ENCODE peak calls at places on chromosome 13, in four cellular contexts. One of them, this sample, is unnamed.

GRCh38 chr13:96379967-96380366 is 290.1 kb downstream of the HS6ST3 start:
- DNase-seq in PC-3: no peak
- DNase-seq in NT2/D1: no peak
- DNase-seq in brain microvascular endothelial cell: no peak
- DNase-seq in this sample: no peak

GRCh38 chr13:30984620-30985019 is 52.2 kb downstream of the TEX26 start:
- DNase-seq in NT2/D1: no peak
- DNase-seq in PC-3: no peak
- DNase-seq in brain microvascular endothelial cell: no peak
- DNase-seq in this sample: no peak

GRCh38 chr13:82356667-82357066 is 1525.6 kb downstream of the SLITRK1 start:
- DNase-seq in brain microvascular endothelial cell: no peak
- DNase-seq in PC-3: peak; percentile 21
- DNase-seq in NT2/D1: no peak
- DNase-seq in this sample: no peak

GRCh38 chr13:95154441-95154886 is 146.8 kb downstream of the ABCC4 start:
- DNase-seq in brain microvascular endothelial cell: peak; percentile 2
- DNase-seq in PC-3: peak; percentile 90
- DNase-seq in NT2/D1: no peak
- DNase-seq in this sample: no peak

GRCh38 chr13:89066868-89067466 is 1395.8 kb downstream of the SLITRK5 start:
- DNase-seq in brain microvascular endothelial cell: no peak
- DNase-seq in NT2/D1: peak; percentile 60
- DNase-seq in PC-3: peak; percentile 68
- DNase-seq in this sample: peak; percentile 40

GRCh38 chr13:90420683-90421082 is 926.8 kb upstream of the MIR17HG start:
- DNase-seq in brain microvascular endothelial cell: no peak
- DNase-seq in PC-3: peak; percentile 22
- DNase-seq in NT2/D1: no peak
- DNase-seq in this sample: no peak

GRCh38 chr13:44159633-44160279 is 213.9 kb upstream of the SERP2 start:
- DNase-seq in PC-3: peak; percentile 95
- DNase-seq in brain microvascular endothelial cell: no peak
- DNase-seq in NT2/D1: no peak
- DNase-seq in this sample: no peak

GRCh38 chr13:24040835-24041234 is 119.7 kb upstream of the SPATA13 start:
- DNase-seq in brain microvascular endothelial cell: no peak
- DNase-seq in NT2/D1: no peak
- DNase-seq in PC-3: no peak
- DNase-seq in this sample: no peak

GRCh38 chr13:105603283-105603682 is 932.2 kb downstream of the EFNB2 start:
- DNase-seq in NT2/D1: no peak
- DNase-seq in PC-3: no peak
- DNase-seq in brain microvascular endothelial cell: no peak
- DNase-seq in this sample: no peak

GRCh38 chr13:43611631-43612416 is 174.9 kb downstream of the ENOX1 start:
- DNase-seq in brain microvascular endothelial cell: no peak
- DNase-seq in PC-3: no peak
- DNase-seq in NT2/D1: no peak
- DNase-seq in this sample: no peak

GRCh38 chr13:24742986-24743385 is 21.0 kb upstream of the RNF17 start:
- DNase-seq in NT2/D1: no peak
- DNase-seq in PC-3: no peak
- DNase-seq in brain microvascular endothelial cell: no peak
- DNase-seq in this sample: no peak

GRCh38 chr13:95438297-95438696 is 114.2 kb upstream of the CLDN10 start:
- DNase-seq in brain microvascular endothelial cell: no peak
- DNase-seq in PC-3: no peak
- DNase-seq in NT2/D1: no peak
- DNase-seq in this sample: no peak

GRCh38 chr13:40371531-40372125 is 294.8 kb downstream of the FOXO1 start:
- DNase-seq in NT2/D1: no peak
- DNase-seq in brain microvascular endothelial cell: no peak
- DNase-seq in PC-3: no peak
- DNase-seq in this sample: no peak

GRCh38 chr13:110676511-110677204 is 29.3 kb downstream of the CARS2 start:
- DNase-seq in PC-3: no peak
- DNase-seq in NT2/D1: no peak
- DNase-seq in brain microvascular endothelial cell: no peak
- DNase-seq in this sample: no peak

GRCh38 chr13:29840585-29840984 is 9.8 kb downstream of the UBL3 start:
- DNase-seq in NT2/D1: no peak
- DNase-seq in PC-3: no peak
- DNase-seq in brain microvascular endothelial cell: no peak
- DNase-seq in this sample: no peak

GRCh38 chr13:39515231-39515630 is 87.8 kb downstream of the LHFPL6 start:
- DNase-seq in brain microvascular endothelial cell: no peak
- DNase-seq in NT2/D1: no peak
- DNase-seq in PC-3: no peak
- DNase-seq in this sample: no peak

GRCh38 chr13:24663089-24663395 is 17.2 kb upstream of the ATP12A start:
- DNase-seq in PC-3: no peak
- DNase-seq in NT2/D1: no peak
- DNase-seq in brain microvascular endothelial cell: no peak
- DNase-seq in this sample: no peak

GRCh38 chr13:110985570-110985969 is 70.7 kb upstream of the ANKRD10 start:
- DNase-seq in PC-3: no peak
- DNase-seq in brain microvascular endothelial cell: no peak
- DNase-seq in NT2/D1: no peak
- DNase-seq in this sample: no peak

GRCh38 chr13:89380101-89380500 is 1708.9 kb downstream of the SLITRK5 start:
- DNase-seq in brain microvascular endothelial cell: no peak
- DNase-seq in PC-3: peak; percentile 80
- DNase-seq in NT2/D1: no peak
- DNase-seq in this sample: no peak

GRCh38 chr13:40345654-40346372 is 320.6 kb downstream of the FOXO1 start:
- DNase-seq in PC-3: no peak
- DNase-seq in brain microvascular endothelial cell: no peak
- DNase-seq in NT2/D1: no peak
- DNase-seq in this sample: no peak

GRCh38 chr13:23467048-23467931 is 33.8 kb upstream of the SACS start:
- DNase-seq in NT2/D1: no peak
- DNase-seq in brain microvascular endothelial cell: no peak
- DNase-seq in PC-3: no peak
- DNase-seq in this sample: no peak

GRCh38 chr13:26197298-26197697 is 24.8 kb downstream of the RNF6 start:
- DNase-seq in PC-3: no peak
- DNase-seq in NT2/D1: no peak
- DNase-seq in brain microvascular endothelial cell: no peak
- DNase-seq in this sample: no peak

GRCh38 chr13:114148521-114148855 is 16.1 kb upstream of the RASA3 start:
- DNase-seq in brain microvascular endothelial cell: no peak
- DNase-seq in PC-3: no peak
- DNase-seq in NT2/D1: no peak
- DNase-seq in this sample: no peak

GRCh38 chr13:114151031-114151430 is 18.6 kb upstream of the RASA3 start:
- DNase-seq in PC-3: no peak
- DNase-seq in brain microvascular endothelial cell: no peak
- DNase-seq in NT2/D1: no peak
- DNase-seq in this sample: no peak

GRCh38 chr13:114147803-114148520 is 15.5 kb upstream of the RASA3 start:
- DNase-seq in brain microvascular endothelial cell: no peak
- DNase-seq in NT2/D1: no peak
- DNase-seq in PC-3: no peak
- DNase-seq in this sample: no peak

GRCh38 chr13:114151565-114152284 is 19.3 kb upstream of the RASA3 start:
- DNase-seq in brain microvascular endothelial cell: no peak
- DNase-seq in PC-3: peak; percentile 84
- DNase-seq in NT2/D1: no peak
- DNase-seq in this sample: no peak

GRCh38 chr13:114149774-114150740 is 17.6 kb upstream of the RASA3 start:
- DNase-seq in NT2/D1: no peak
- DNase-seq in PC-3: no peak
- DNase-seq in brain microvascular endothelial cell: no peak
- DNase-seq in this sample: no peak
- H3K36me3 ChIP-seq in NT2/D1: no peaks in the 10 kb centered on the region
- H3K36me3 ChIP-seq in PC-3: no peaks in the 10 kb centered on the region
- H3K36me3 ChIP-seq in brain microvascular endothelial cell: no peaks in the 10 kb centered on the region
- H3K36me3 ChIP-seq in this sample: no peaks in the 10 kb centered on the region

DNA sequence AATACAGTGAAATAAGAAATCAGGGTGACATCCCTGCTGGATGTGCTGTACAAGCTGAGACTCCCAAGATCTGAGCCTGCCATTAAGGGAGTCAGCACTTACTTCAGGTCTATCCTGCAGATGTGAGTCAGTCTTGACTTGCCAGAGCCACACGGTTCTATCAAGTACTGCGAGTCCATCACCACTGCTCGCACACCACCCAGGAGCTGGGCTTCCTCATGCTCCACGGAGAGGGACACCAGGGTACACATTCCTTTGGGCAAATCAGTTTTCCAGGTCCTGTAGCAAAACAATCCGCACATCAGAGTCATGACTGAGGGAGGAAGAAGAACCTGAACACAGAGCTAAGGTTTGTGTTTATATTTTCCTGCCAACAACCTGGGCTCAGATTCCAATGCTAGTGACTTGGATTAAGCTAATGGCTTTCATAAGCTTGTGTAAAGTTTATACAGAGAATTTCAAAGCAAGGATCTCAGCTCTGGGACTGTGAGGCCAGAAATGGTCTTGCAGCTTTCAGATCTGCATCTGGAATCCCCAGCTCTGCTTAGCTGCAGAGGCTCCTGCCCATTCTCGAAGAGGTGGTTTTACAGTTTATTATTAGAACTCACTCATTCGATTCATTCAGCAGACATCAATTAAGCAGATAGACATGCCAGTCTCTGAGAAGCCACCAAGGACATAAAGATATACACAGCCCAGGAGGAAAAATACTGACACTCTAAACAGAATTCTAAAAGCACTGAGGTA is 90.6 kb downstream of the KL start:
- DNase-seq in PC-3: no peak
- DNase-seq in brain microvascular endothelial cell: no peak
- DNase-seq in NT2/D1: no peak
- DNase-seq in this sample: no peak
- H3K36me3 ChIP-seq in PC-3: peaks cover 35% of the 10 kb centered on the region
- H3K36me3 ChIP-seq in brain microvascular endothelial cell: peaks cover 78% of the 10 kb centered on the region
- H3K36me3 ChIP-seq in NT2/D1: peaks cover 40% of the 10 kb centered on the region
- H3K36me3 ChIP-seq in this sample: no peaks in the 10 kb centered on the region

GRCh38 chr13:98813993-98814392 is 61.5 kb upstream of the SLC15A1 start:
- DNase-seq in brain microvascular endothelial cell: no peak
- DNase-seq in NT2/D1: no peak
- DNase-seq in PC-3: peak; percentile 31
- DNase-seq in this sample: no peak
- H3K36me3 ChIP-seq in brain microvascular endothelial cell: peaks cover 3% of the 10 kb centered on the region
- H3K36me3 ChIP-seq in NT2/D1: no peaks in the 10 kb centered on the region
- H3K36me3 ChIP-seq in PC-3: no peaks in the 10 kb centered on the region
- H3K36me3 ChIP-seq in this sample: no peaks in the 10 kb centered on the region

GRCh38 chr13:113642563-113642962 is 15.4 kb downstream of the ATP4B start:
- DNase-seq in PC-3: no peak
- DNase-seq in NT2/D1: no peak
- DNase-seq in brain microvascular endothelial cell: no peak
- DNase-seq in this sample: no peak
- H3K36me3 ChIP-seq in PC-3: peaks cover 32% of the 10 kb centered on the region
- H3K36me3 ChIP-seq in NT2/D1: peaks cover 38% of the 10 kb centered on the region
- H3K36me3 ChIP-seq in brain microvascular endothelial cell: peaks cover 19% of the 10 kb centered on the region
- H3K36me3 ChIP-seq in this sample: peaks cover 53% of the 10 kb centered on the region

GRCh38 chr13:77429320-77430142 is 102.6 kb upstream of the MYCBP2 start:
- DNase-seq in brain microvascular endothelial cell: peak; percentile 28
- DNase-seq in PC-3: peak; percentile 81
- DNase-seq in NT2/D1: no peak
- DNase-seq in this sample: no peak

GRCh38 chr13:77431449-77431848 is 104.1 kb upstream of the SCEL start:
- DNase-seq in PC-3: no peak
- DNase-seq in NT2/D1: no peak
- DNase-seq in brain microvascular endothelial cell: no peak
- DNase-seq in this sample: no peak

GRCh38 chr13:77430377-77430951 is 103.6 kb upstream of the MYCBP2 start:
- DNase-seq in brain microvascular endothelial cell: no peak
- DNase-seq in PC-3: no peak
- DNase-seq in NT2/D1: no peak
- DNase-seq in this sample: no peak

GRCh38 chr13:77437267-77437666 is 98.2 kb upstream of the SCEL start:
- DNase-seq in PC-3: no peak
- DNase-seq in NT2/D1: no peak
- DNase-seq in brain microvascular endothelial cell: no peak
- DNase-seq in this sample: no peak

GRCh38 chr13:77434289-77434688 is 101.2 kb upstream of the SCEL start:
- DNase-seq in NT2/D1: no peak
- DNase-seq in PC-3: no peak
- DNase-seq in brain microvascular endothelial cell: no peak
- DNase-seq in this sample: no peak
- H3K36me3 ChIP-seq in NT2/D1: no peaks in the 10 kb centered on the region
- H3K36me3 ChIP-seq in PC-3: no peaks in the 10 kb centered on the region
- H3K36me3 ChIP-seq in brain microvascular endothelial cell: no peaks in the 10 kb centered on the region
- H3K36me3 ChIP-seq in this sample: no peaks in the 10 kb centered on the region

This sample was measured in neuronal stem cell.